ENCODE peak calls at places on chromosomes 11 and 22, in eight cellular contexts. M, J, L, P, B, G, X and Q are unnamed samples.

GRCh38 chr11:13294771-13295579 is 17.4 kb downstream of the BMAL1 start:
- DNase-seq in P (no peak), B (no peak), J (no peak), G (no peak), M (no peak), X (no peak), L (no peak), Q (no peak)

GRCh38 chr11:134508219-134508990 is 96.4 kb upstream of the B3GAT1 start:
- DNase-seq in B (no peak), M (no peak), L (no peak), J (no peak), G (no peak), P (no peak), X (no peak), Q (no peak)

GRCh38 chr11:122757201-122757600 is 81.1 kb upstream of the CRTAM start:
- DNase-seq in B (no peak), X (no peak), L (no peak), J (no peak), P (no peak), M (no peak), G (no peak), Q (no peak)

GRCh38 chr11:111303476-111303875 is 5.1 kb downstream of the POU2AF3 start:
- DNase-seq in B (no peak), L (no peak), X (peak; percentile 56), P (peak; percentile 66), G (peak; percentile 9), J (no peak), M (no peak), Q (peak; percentile 57)

GRCh38 chr22:36331912-36332622 is 55.7 kb downstream of the MYH9 start:
- DNase-seq in X (peak; percentile 85), G (peak; percentile 60), J (no peak), L (peak; percentile 47), P (no peak), M (peak; percentile 63), B (peak; percentile 83), Q (peak; percentile 68)

GRCh38 chr22:44111562-44112155 is 69.1 kb upstream of the PARVG start:
- DNase-seq in X (no peak), P (no peak), J (no peak), B (no peak), M (no peak), L (no peak), G (no peak), Q (no peak)

GRCh38 chr11:109654091-109654490 is 232.1 kb downstream of the C11orf87 start:
- DNase-seq in L (no peak), P (no peak), G (no peak), X (no peak), M (no peak), B (no peak), J (no peak), Q (no peak)

GRCh38 chr22:43050995-43051394 is 36.0 kb upstream of the PACSIN2 start:
- DNase-seq in G (no peak), P (no peak), M (no peak), L (no peak), J (no peak), X (no peak), B (no peak), Q (no peak)

GRCh38 chr11:68120212-68121066 is 749 bp downstream of the CHKA start:
- DNase-seq in M (peak; percentile 41), P (no peak), J (no peak), B (peak; percentile 52), X (peak; percentile 82), L (peak; percentile 31), G (peak; percentile 43), Q (peak; percentile 56)

GRCh38 chr11:9748361-9748970 is 84.6 kb downstream of the SWAP70 start:
- DNase-seq in G (peak; percentile 76), B (no peak), J (peak; percentile 82), M (peak; percentile 88), X (peak; percentile 68), L (peak; percentile 78), P (no peak), Q (peak; percentile 51)

GRCh38 chr22:32596471-32596870 is 121.9 kb downstream of the FBXO7 start:
- DNase-seq in G (no peak), B (no peak), M (no peak), J (no peak), X (no peak), L (no peak), P (no peak), Q (no peak)

GRCh38 chr11:2578934-2579280 is 120.9 kb downstream of the KCNQ1OT1 start:
- DNase-seq in B (no peak), G (no peak), P (no peak), J (no peak), M (no peak), L (no peak), X (no peak), Q (no peak)

GRCh38 chr11:111719379-111719778 is 46.8 kb downstream of the PPP2R1B start:
- DNase-seq in J (no peak), X (no peak), G (peak; percentile 74), M (no peak), B (no peak), L (peak; percentile 13), P (no peak), Q (no peak)

GRCh38 chr22:44484618-44485017 is 13.4 kb downstream of the RTL6 start:
- DNase-seq in X (no peak), P (peak; percentile 79), G (no peak), B (no peak), M (no peak), L (no peak), J (no peak), Q (no peak)

GRCh38 chr11:103811870-103812509 is 224.4 kb upstream of the DDI1 start:
- DNase-seq in X (no peak), M (no peak), B (no peak), P (no peak), J (no peak), L (no peak), G (no peak), Q (peak; percentile 22)

GRCh38 chr11:124405611-124406010 is 6.8 kb upstream of the OR8B3 start:
- DNase-seq in P (peak; percentile 29), G (peak; percentile 17), B (no peak), L (no peak), J (no peak), X (no peak), M (no peak), Q (no peak)

GRCh38 chr11:124398924-124399323 is at the start of gene OR8B3:
- DNase-seq in P (no peak), L (no peak), J (no peak), B (no peak), X (no peak), G (no peak), M (no peak), Q (no peak)

DNA sequence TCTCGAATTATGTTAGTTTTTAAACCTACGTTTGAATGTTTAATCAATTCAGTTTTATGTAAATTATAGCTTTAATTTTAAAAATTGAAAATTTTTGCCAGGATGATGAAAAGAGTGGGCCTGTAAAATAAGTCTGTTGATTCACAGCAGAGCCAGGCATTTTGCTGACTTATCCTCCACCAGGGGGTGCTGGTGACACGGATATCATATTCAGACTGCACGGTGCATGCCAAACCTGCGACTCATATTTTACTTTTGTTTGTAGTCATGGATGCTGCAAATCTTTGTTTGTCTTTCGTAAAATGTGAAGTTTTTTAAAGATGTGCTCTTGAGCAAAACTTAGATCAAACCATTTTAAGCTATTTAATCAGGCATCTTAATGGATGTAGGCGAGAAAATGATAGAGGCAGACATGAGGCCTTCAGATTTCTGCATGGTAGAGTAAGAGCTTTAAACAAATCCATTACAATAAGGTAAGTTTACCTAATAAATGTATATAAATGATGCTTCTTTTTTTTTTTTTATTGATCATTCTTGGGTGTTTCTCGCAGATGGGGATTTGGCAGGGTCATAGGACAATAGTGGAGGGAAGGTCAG is 3.6 kb upstream of the OR8B3 start:
- DNase-seq in X (peak; percentile 51), G (peak; percentile 77), B (peak; percentile 16), J (peak; percentile 87), L (peak; percentile 84), P (peak; percentile 86), M (peak; percentile 90), Q (peak; percentile 68)
- TF ChIP-seq CTCF in X (peak; percentile 66), G (peak; percentile 70), B (peak; percentile 67), J (peak; percentile 92), L (peak; percentile 82), P (peak; percentile 39), M (peak; percentile 83), Q (no peak)

GRCh38 chr11:117057727-117058126 is 40.5 kb downstream of the SIK3 start:
- DNase-seq in P (no peak), X (no peak), J (no peak), L (no peak), B (no peak), M (no peak), G (no peak), Q (no peak)
- TF ChIP-seq CTCF in P (no peak), X (no peak), J (no peak), L (no peak), B (no peak), M (no peak), G (no peak), Q (no peak)

GRCh38 chr11:125935056-125935455 is 10.8 kb upstream of the VSIG10L2 start:
- DNase-seq in B (no peak), L (no peak), M (no peak), P (no peak), G (no peak), J (no peak), X (no peak), Q (no peak)
- TF ChIP-seq CTCF in B (no peak), L (no peak), M (no peak), P (no peak), G (no peak), J (no peak), X (no peak), Q (no peak)

GRCh38 chr22:19630614-19631013 is 83.7 kb upstream of the SEPTIN5 start:
- DNase-seq in X (no peak), G (no peak), M (no peak), B (no peak), L (no peak), P (no peak), J (no peak), Q (no peak)

GRCh38 chr22:19634206-19634536 is 80.1 kb upstream of the SEPTIN5 start:
- DNase-seq in B (no peak), J (no peak), X (no peak), L (no peak), P (no peak), M (no peak), G (no peak), Q (no peak)

GRCh38 chr22:19629720-19630419 is 84.4 kb upstream of the SEPTIN5 start:
- DNase-seq in M (peak; percentile 84), L (peak; percentile 68), B (peak; percentile 65), P (no peak), X (peak; percentile 81), G (peak; percentile 58), J (peak; percentile 47), Q (peak; percentile 86)

GRCh38 chr22:19632671-19633148 is 81.6 kb upstream of the SEPTIN5 start:
- DNase-seq in G (peak; percentile 4), L (no peak), X (no peak), M (peak; percentile 22), P (no peak), B (no peak), J (no peak), Q (no peak)

DNA sequence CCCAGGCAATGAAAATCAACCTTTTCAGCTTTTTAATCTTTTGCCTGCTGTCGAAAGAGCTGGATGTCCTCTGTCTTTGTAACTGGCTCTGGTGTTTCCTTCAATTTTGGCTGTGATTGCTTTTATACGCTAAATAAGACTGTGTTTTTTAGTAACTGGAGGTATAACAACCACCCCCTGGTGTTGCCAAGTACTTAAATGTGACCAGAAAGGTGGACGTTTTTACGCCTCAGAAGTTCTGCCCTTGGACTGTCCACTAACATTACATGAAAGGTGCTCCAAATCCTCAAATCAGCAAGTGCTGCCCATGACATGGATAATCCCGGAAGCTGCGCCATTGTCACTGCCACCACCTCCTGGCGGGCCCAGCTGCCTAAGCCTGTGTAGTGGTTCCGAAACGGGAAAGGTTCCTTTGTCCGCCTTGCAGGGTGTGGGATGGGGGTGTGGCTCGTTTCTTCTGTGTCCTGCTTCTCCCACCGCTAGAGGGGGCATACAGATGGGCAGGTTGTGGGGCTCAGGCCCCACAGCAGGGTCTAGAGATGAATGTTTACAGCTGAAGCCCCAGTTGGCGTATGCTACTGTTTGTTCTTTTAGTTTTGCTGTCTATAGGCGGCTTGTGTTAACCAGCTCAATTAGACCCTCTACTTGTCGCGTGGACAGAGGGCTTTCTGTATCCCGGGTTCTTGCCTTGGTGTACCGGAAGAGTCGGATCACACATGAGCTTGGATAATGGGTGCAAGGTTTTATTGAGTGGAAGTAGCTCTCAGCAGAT is 82.2 kb upstream of the SEPTIN5 start:
- DNase-seq in B (no peak), G (peak; percentile 39), L (peak; percentile 32), X (no peak), M (peak; percentile 58), P (no peak), J (peak; percentile 11), Q (peak; percentile 64)
- TF ChIP-seq CTCF in B (peak; percentile 51), G (peak; percentile 41), L (peak; percentile 57), X (peak; percentile 17), M (peak; percentile 60), P (peak; percentile 19), J (peak; percentile 78), Q (peak; percentile 71)